ENCODE peak calls at places on chromosomes 6 and 20, in eight cellular contexts. N is hypothalamus, G is NCI-H345, Q is ELF-1, R is AG09319, M is GM20000, Y is T follicular helper cell, I is RPMI8226. V is an unnamed sample.

GRCh38 chr20:3652646-3653596 is 10.3 kb downstream of the GFRA4 start:
- DNase-seq in N (no peak), G (no peak), Q (no peak), R (no peak), M (no peak), Y (no peak), I (peak), V (no peak)

GRCh38 chr6:13422601-13423247 is 64.7 kb downstream of the GFOD1 start:
- DNase-seq in N (no peak), G (no peak), Q (peak), R (no peak), M (no peak), Y (no peak), I (no peak), V (no peak)

GRCh38 chr6:75275067-75275466 is 9.5 kb downstream of the TMEM30A start:
- DNase-seq in N (no peak), G (no peak), Q (no peak), R (peak), M (no peak), Y (no peak), I (no peak), V (no peak)

GRCh38 chr6:167714166-167714565 is 112.5 kb upstream of the AFDN start:
- DNase-seq in N (no peak), G (no peak), Q (no peak), R (no peak), M (no peak), Y (no peak), I (no peak), V (no peak)

GRCh38 chr20:24948939-24949679 is at the start of gene CST7:
- DNase-seq in N (no peak), G (no peak), Q (no peak), R (no peak), M (peak), Y (peak), I (no peak), V (no peak)

GRCh38 chr6:167762259-167762962 is 64.3 kb upstream of the AFDN start:
- DNase-seq in N (no peak), G (no peak), Q (no peak), R (no peak), M (no peak), Y (no peak), I (no peak), V (no peak)

GRCh38 chr20:54479138-54479906 is 3.9 kb downstream of the DOK5 start:
- DNase-seq in N (no peak), G (no peak), Q (peak), R (no peak), M (no peak), Y (no peak), I (peak), V (no peak)

GRCh38 chr6:36247691-36248090 is 22.2 kb upstream of the PNPLA1 start:
- DNase-seq in N (no peak), G (no peak), Q (no peak), R (no peak), M (no peak), Y (no peak), I (no peak), V (no peak)

GRCh38 chr6:134835998-134836397 is 113.9 kb downstream of the ALDH8A1 start:
- DNase-seq in N (no peak), G (no peak), Q (no peak), R (no peak), M (no peak), Y (no peak), I (no peak), V (no peak)

GRCh38 chr20:10218536-10219451 is at the start of gene SNAP25:
- DNase-seq in N (peak), G (peak), Q (peak), R (peak), M (peak), Y (peak), I (peak), V (no peak)

GRCh38 chr20:56391037-56391436 is 978 bp downstream of the AURKA start:
- DNase-seq in N (no peak), G (no peak), Q (no peak), R (no peak), M (no peak), Y (no peak), I (no peak), V (no peak)

GRCh38 chr6:47698342-47698787 is at the start of gene ADGRF4:
- DNase-seq in N (no peak), G (no peak), Q (no peak), R (no peak), M (no peak), Y (no peak), I (no peak), V (no peak)

GRCh38 chr6:46509981-46510510 is 18.8 kb upstream of the RCAN2 start:
- DNase-seq in N (no peak), G (no peak), Q (no peak), R (no peak), M (no peak), Y (no peak), I (no peak), V (no peak)

GRCh38 chr6:104682722-104683643 is 176.7 kb downstream of the HACE1 start:
- DNase-seq in N (no peak), G (peak), Q (peak), R (no peak), M (peak), Y (peak), I (peak), V (peak)

GRCh38 chr6:20353134-20353533 is 48.5 kb upstream of the E2F3 start:
- DNase-seq in N (no peak), G (no peak), Q (no peak), R (no peak), M (no peak), Y (no peak), I (no peak), V (no peak)

GRCh38 chr6:27176096-27176495 is 71.4 kb upstream of the PRSS16 start:
- DNase-seq in N (no peak), G (no peak), Q (peak), R (no peak), M (no peak), Y (no peak), I (no peak), V (no peak)

GRCh38 chr6:168956884-168957730 is 296.5 kb downstream of the THBS2 start:
- DNase-seq in N (no peak), G (peak), Q (peak), R (peak), M (peak), Y (peak), I (peak), V (peak)

GRCh38 chr20:46558511-46558959 is 8.1 kb upstream of the OCSTAMP start:
- DNase-seq in N (no peak), G (peak), Q (peak), R (peak), M (no peak), Y (no peak), I (no peak), V (no peak)

GRCh38 chr6:13923527-13924145 is 1.1 kb upstream of the RNF182 start:
- DNase-seq in N (no peak), G (no peak), Q (no peak), R (no peak), M (peak), Y (no peak), I (no peak), V (no peak)

GRCh38 chr20:62805711-62806382 is 1.2 kb downstream of the OGFR start:
- DNase-seq in N (no peak), G (no peak), Q (peak), R (no peak), M (no peak), Y (no peak), I (no peak), V (no peak)

GRCh38 chr6:124683507-124683906 is 278.7 kb upstream of the RNF217 start:
- DNase-seq in N (no peak), G (peak), Q (peak), R (no peak), M (no peak), Y (no peak), I (no peak), V (no peak)

GRCh38 chr6:93566285-93566684 is 146.9 kb upstream of the EPHA7 start:
- DNase-seq in N (no peak), G (no peak), Q (no peak), R (no peak), M (no peak), Y (no peak), I (no peak), V (no peak)

V was measured in Karpas-422.